ENCODE peak calls at places on chromosome 11, in four cellular contexts. C, N, S and Z are unnamed samples.

GRCh38 chr11:8095831-8096522 is 15.0 kb downstream of the TUB start:
- DNase-seq in C (no peak), N (no peak), S (no peak), Z (peak; percentile 39)

GRCh38 chr11:65429069-65429681 is 6.6 kb downstream of the NEAT1 start:
- DNase-seq in C (no peak), N (peak; percentile 76), S (peak; percentile 32), Z (peak; percentile 69)

GRCh38 chr11:93236741-93237675 is 39.2 kb upstream of the SLC36A4 start:
- DNase-seq in C (peak; percentile 65), N (peak; percentile 44), S (no peak), Z (no peak)

GRCh38 chr11:100930185-100930778 is 199.3 kb downstream of the PGR start:
- DNase-seq in C (peak; percentile 72), N (peak; percentile 81), S (no peak), Z (no peak)

GRCh38 chr11:69499216-69499945 is 17.9 kb downstream of the LINC01488 start:
- DNase-seq in C (no peak), N (no peak), S (peak; percentile 21), Z (peak; percentile 34)

GRCh38 chr11:7590529-7590928 is 76.7 kb downstream of the PPFIBP2 start:
- DNase-seq in C (no peak), N (no peak), S (no peak), Z (no peak)

GRCh38 chr11:45165386-45165785 is 18.9 kb downstream of the PRDM11 start:
- DNase-seq in C (no peak), N (no peak), S (no peak), Z (peak; percentile 27)

GRCh38 chr11:17718510-17718962 is 835 bp upstream of the MYOD1 start:
- DNase-seq in C (no peak), N (no peak), S (no peak), Z (no peak)

GRCh38 chr11:9138612-9139579 is 47.5 kb upstream of the SCUBE2 start:
- DNase-seq in C (no peak), N (peak; percentile 95), S (peak; percentile 77), Z (no peak)

GRCh38 chr11:96273507-96273906 is 69.5 kb downstream of the MAML2 start:
- DNase-seq in C (no peak), N (no peak), S (no peak), Z (no peak)

GRCh38 chr11:107259826-107260225 is 197.8 kb downstream of the CWF19L2 start:
- DNase-seq in C (peak; percentile 13), N (no peak), S (no peak), Z (no peak)

GRCh38 chr11:25902476-25902875 is 429.5 kb upstream of the ANO3 start:
- DNase-seq in C (no peak), N (no peak), S (no peak), Z (no peak)

GRCh38 chr11:76598426-76598839 is 72.1 kb downstream of the LRRC32 start:
- DNase-seq in C (peak; percentile 61), N (peak; percentile 56), S (no peak), Z (no peak)

GRCh38 chr11:130872102-130872501 is 44.2 kb downstream of the SNX19 start:
- DNase-seq in C (no peak), N (no peak), S (no peak), Z (no peak)

GRCh38 chr11:70680781-70681281 is 282.5 kb downstream of the CTTN start:
- DNase-seq in C (no peak), N (no peak), S (no peak), Z (no peak)

GRCh38 chr11:74288161-74288560 is 23.3 kb downstream of the P4HA3 start:
- DNase-seq in C (no peak), N (peak; percentile 99), S (no peak), Z (no peak)

GRCh38 chr11:32255876-32256275 is 165.0 kb downstream of the RCN1 start:
- DNase-seq in C (no peak), N (no peak), S (no peak), Z (no peak)

GRCh38 chr11:14249121-14249963 is 109.6 kb downstream of the RRAS2 start:
- DNase-seq in C (peak; percentile 79), N (peak; percentile 53), S (no peak), Z (peak; percentile 78)

GRCh38 chr11:2883717-2884423 is 1.7 kb downstream of the CDKN1C start:
- DNase-seq in C (peak; percentile 67), N (no peak), S (no peak), Z (no peak)

GRCh38 chr11:13011366-13012036 is 2.4 kb downstream of the RASSF10 start:
- DNase-seq in C (no peak), N (no peak), S (no peak), Z (no peak)
- H3K4me3 ChIP-seq in C (peak overlapping the region; percentile 25), N (no peak overlapping the region), S (no peak overlapping the region), Z (no peak overlapping the region)

GRCh38 chr11:95068549-95068948 is 1.8 kb downstream of the SRSF8 start:
- DNase-seq in C (peak; percentile 86), N (peak; percentile 87), S (peak; percentile 66), Z (peak; percentile 93)

GRCh38 chr11:95067828-95068244 is 1.1 kb downstream of the SRSF8 start:
- DNase-seq in C (no peak), N (no peak), S (no peak), Z (no peak)

GRCh38 chr11:95067042-95067827 is 516 bp downstream of the SRSF8 start:
- DNase-seq in C (peak; percentile 84), N (peak; percentile 72), S (peak; percentile 72), Z (peak; percentile 93)

GRCh38 chr11:95065336-95065735 is 1.4 kb upstream of the SRSF8 start:
- DNase-seq in C (no peak), N (no peak), S (no peak), Z (no peak)

DNA sequence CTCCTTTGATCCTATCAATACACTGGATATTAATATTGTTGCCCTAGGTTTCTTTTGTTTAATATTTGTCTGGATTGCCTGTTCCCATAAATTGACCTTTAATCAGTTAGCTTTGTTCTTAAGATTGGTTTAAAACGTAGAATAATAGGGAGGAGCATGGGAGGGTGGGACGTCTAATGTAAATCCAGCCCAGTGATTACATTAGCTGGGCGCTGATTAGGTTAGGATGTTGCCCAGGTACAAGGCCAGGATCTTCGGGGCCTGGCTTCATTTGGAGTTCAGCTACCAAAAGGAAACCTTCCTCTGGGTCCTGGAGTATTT is at the start of gene SRSF8:
- DNase-seq in C (no peak), N (no peak), S (no peak), Z (no peak)
- H3K4me3 ChIP-seq in C (peak within 1 kb of the TSS; percentile 70), N (peak within 1 kb of the TSS; percentile 91), S (peak within 1 kb of the TSS; percentile 57), Z (peak within 1 kb of the TSS; percentile 78)

GRCh38 chr11:111937859-111938258 is 716 bp downstream of the DIXDC1 start:
- DNase-seq in C (no peak), N (no peak), S (no peak), Z (no peak)

GRCh38 chr11:111937461-111937769 is 272 bp downstream of the DIXDC1 start:
- DNase-seq in C (no peak), N (no peak), S (no peak), Z (no peak)

GRCh38 chr11:111934301-111934700 is 2.8 kb upstream of the DIXDC1 start:
- DNase-seq in C (no peak), N (no peak), S (no peak), Z (no peak)

GRCh38 chr11:111935331-111936044 is 1.7 kb upstream of the DIXDC1 start:
- DNase-seq in C (no peak), N (peak; percentile 15), S (no peak), Z (no peak)

GRCh38 chr11:111936045-111936400 is 1.1 kb upstream of the DIXDC1 start:
- DNase-seq in C (no peak), N (peak; percentile 46), S (no peak), Z (no peak)
- H3K4me3 ChIP-seq in C (peak overlapping the region; percentile 47), N (peak overlapping the region; percentile 9), S (no peak overlapping the region), Z (peak overlapping the region; percentile 86)

GRCh38 chr11:83033972-83034672 is 37.6 kb downstream of the RAB30 start:
- DNase-seq in C (peak; percentile 45), N (peak; percentile 71), S (no peak), Z (peak; percentile 71)

GRCh38 chr11:83035070-83035854 is 36.4 kb downstream of the RAB30 start:
- DNase-seq in C (no peak), N (no peak), S (no peak), Z (no peak)

GRCh38 chr11:83036701-83037100 is 35.0 kb downstream of the RAB30 start:
- DNase-seq in C (no peak), N (no peak), S (no peak), Z (no peak)

GRCh38 chr11:83034673-83035014 is 37.1 kb downstream of the RAB30 start:
- DNase-seq in C (no peak), N (no peak), S (no peak), Z (no peak)

DNA sequence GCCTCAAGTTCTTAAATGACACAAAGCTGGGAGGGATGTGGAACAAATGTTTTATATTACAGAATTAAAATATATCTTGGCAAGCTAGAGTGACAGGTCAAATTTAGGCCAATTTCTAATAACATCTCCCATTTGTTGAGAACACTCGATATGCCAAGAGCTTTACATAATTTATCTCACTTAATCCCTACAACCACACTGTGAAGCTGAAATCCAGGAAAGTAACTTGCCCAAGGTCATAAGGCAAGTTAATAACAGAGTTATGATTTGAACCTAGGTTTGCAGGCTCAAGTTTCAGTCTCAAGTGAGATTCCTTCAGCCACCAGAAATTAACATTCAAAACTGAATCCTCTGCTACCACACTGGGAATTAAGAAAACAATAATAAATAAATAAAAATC is 38.3 kb downstream of the RAB30 start:
- DNase-seq in C (no peak), N (no peak), S (no peak), Z (no peak)
- H3K4me3 ChIP-seq in C (no peak overlapping the region), N (no peak overlapping the region), S (no peak overlapping the region), Z (peak overlapping the region; percentile 42)

GRCh38 chr11:66686801-66687750 is 9.4 kb upstream of the RBM4B start:
- DNase-seq in C (no peak), N (no peak), S (no peak), Z (peak; percentile 57)
- H3K4me3 ChIP-seq in C (no peak overlapping the region), N (no peak overlapping the region), S (no peak overlapping the region), Z (no peak overlapping the region)

DNA sequence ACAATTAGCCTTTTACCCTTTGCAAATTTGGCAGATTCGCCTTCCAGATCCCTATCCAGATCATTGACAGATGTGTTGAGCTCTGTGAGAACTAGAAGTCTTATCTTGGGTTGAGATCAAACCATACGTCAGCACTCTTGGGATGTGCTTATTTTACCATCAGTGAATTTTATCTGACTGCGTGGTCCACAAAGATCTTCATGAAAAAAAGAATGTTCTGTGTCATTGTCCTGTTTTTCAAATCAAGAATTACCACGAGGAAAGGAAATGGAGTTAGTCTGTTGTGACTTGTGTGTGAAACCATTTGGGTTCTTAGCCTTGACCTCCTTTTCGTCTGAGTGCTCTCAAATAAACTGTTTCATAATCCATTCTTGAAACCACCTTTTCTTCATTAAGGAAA is 86.2 kb upstream of the SORL1-AS1 start:
- DNase-seq in C (no peak), N (no peak), S (no peak), Z (no peak)
- H3K4me3 ChIP-seq in C (no peak overlapping the region), N (no peak overlapping the region), S (no peak overlapping the region), Z (no peak overlapping the region)